ENCODE peak calls at places on chromosomes 11 and 22, in ten cellular contexts. Z, Y, J, N, B, M, R, U, E and I are unnamed samples.

GRCh38 chr11:69370984-69371709 is 77.2 kb downstream of the MYEOV start:
- DNase-seq in Z (no peak), Y (no peak), J (no peak), N (no peak), B (peak; percentile 51), M (no peak), R (no peak), U (no peak), E (no peak), I (no peak)

GRCh38 chr11:10597877-10598341 is 29.4 kb upstream of the LYVE1 start:
- DNase-seq in Z (no peak), Y (no peak), J (peak; percentile 41), N (no peak), B (no peak), M (no peak), R (no peak), U (no peak), E (no peak), I (no peak)

GRCh38 chr11:109960831-109961230 is 132.4 kb upstream of the ZC3H12C start:
- DNase-seq in Z (peak; percentile 35), Y (peak; percentile 16), J (peak; percentile 98), N (no peak), B (no peak), M (peak; percentile 22), R (peak; percentile 53), U (no peak), E (no peak), I (peak; percentile 9)

GRCh38 chr11:68774188-68774585 is 22.9 kb upstream of the TESMIN start:
- DNase-seq in Z (no peak), Y (no peak), J (no peak), N (no peak), B (no peak), M (no peak), R (no peak), U (no peak), E (no peak), I (no peak)

GRCh38 chr22:45009881-45010531 is at the start of gene PHF21B:
- DNase-seq in Z (no peak), Y (no peak), J (peak; percentile 40), N (peak; percentile 91), B (peak; percentile 57), M (peak; percentile 83), R (peak; percentile 9), U (peak; percentile 89), E (no peak), I (peak; percentile 11)

GRCh38 chr11:69630009-69630870 is 10.7 kb upstream of the CCND1 start:
- DNase-seq in Z (no peak), Y (no peak), J (no peak), N (peak; percentile 69), B (no peak), M (peak; percentile 55), R (no peak), U (no peak), E (peak; percentile 35), I (no peak)

GRCh38 chr11:15783619-15784018 is 572.7 kb downstream of the SOX6 start:
- DNase-seq in Z (no peak), Y (no peak), J (no peak), N (no peak), B (no peak), M (no peak), R (peak; percentile 55), U (no peak), E (no peak), I (no peak)

GRCh38 chr11:73237471-73238290 is 19.6 kb downstream of the P2RY2 start:
- DNase-seq in Z (no peak), Y (no peak), J (peak; percentile 24), N (no peak), B (no peak), M (no peak), R (no peak), U (no peak), E (no peak), I (no peak)

GRCh38 chr22:46577361-46578249 is 40.2 kb upstream of the CELSR1 start:
- DNase-seq in Z (no peak), Y (peak; percentile 41), J (no peak), N (peak; percentile 59), B (no peak), M (peak; percentile 33), R (no peak), U (no peak), E (no peak), I (no peak)

GRCh38 chr22:46579751-46580449 is 40.3 kb upstream of the GRAMD4 start:
- DNase-seq in Z (no peak), Y (no peak), J (no peak), N (no peak), B (no peak), M (peak; percentile 8), R (no peak), U (no peak), E (no peak), I (no peak)

GRCh38 chr22:46578251-46578823 is 40.9 kb upstream of the CELSR1 start:
- DNase-seq in Z (no peak), Y (no peak), J (no peak), N (no peak), B (no peak), M (peak; percentile 8), R (no peak), U (no peak), E (no peak), I (no peak)

GRCh38 chr22:46580940-46581579 is 39.1 kb upstream of the GRAMD4 start:
- DNase-seq in Z (no peak), Y (no peak), J (no peak), N (peak; percentile 61), B (no peak), M (peak; percentile 8), R (no peak), U (no peak), E (peak; percentile 39), I (no peak)

DNA sequence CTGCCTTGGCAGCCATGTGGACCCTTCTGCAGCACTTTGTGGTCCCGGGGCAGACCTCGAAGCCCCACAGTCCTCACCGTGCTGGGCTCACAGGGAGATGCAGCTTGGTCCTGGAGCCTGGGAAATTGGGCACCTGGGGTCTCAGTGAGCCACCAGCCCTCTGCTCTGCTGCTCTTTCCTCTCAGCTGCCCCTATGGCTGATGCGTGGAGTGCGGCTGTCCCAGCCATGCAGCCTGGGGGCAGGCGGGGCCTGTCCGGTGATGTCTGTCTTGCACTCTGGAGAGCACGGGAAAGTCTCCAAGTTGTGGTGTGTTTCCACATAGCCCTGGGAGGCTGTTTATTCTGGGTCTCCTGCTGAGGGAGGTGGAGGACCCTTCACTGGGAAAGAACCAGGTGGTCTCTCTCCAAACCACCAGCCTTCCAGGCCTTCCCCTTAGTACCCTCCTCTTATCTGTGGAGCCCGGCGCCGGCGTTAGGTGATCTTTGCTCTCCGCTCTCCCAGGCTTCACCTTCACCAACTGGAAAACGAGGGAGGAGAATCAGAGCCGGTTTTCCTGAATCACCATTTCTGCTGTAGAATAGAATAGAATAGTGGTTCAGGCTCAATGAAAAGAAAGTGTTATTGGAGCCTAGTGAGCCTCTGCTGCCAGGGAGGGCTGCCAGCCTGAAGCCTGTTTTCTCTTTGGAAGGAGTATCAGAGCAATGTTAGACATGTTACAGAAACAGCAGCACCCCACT is 41.2 kb upstream of the GRAMD4 start:
- DNase-seq in Z (no peak), Y (peak; percentile 60), J (peak; percentile 71), N (no peak), B (no peak), M (peak; percentile 56), R (no peak), U (peak; percentile 45), E (no peak), I (no peak)
- H3K27ac ChIP-seq in Z (peak overlapping the region; percentile 75), Y (peak overlapping the region; percentile 91), J (no peak overlapping the region), N (no peak overlapping the region), B (no peak overlapping the region), M (peak overlapping the region; percentile 71), R (no peak overlapping the region), U (peak overlapping the region; percentile 72), E (no peak overlapping the region), I (no peak overlapping the region)

GRCh38 chr22:35892192-35892591 is 136.4 kb downstream of the RBFOX2 start:
- DNase-seq in Z (no peak), Y (no peak), J (peak; percentile 70), N (no peak), B (no peak), M (no peak), R (peak; percentile 82), U (no peak), E (peak; percentile 31), I (no peak)
- H3K27ac ChIP-seq in Z (no peak overlapping the region), Y (peak overlapping the region; percentile 69), J (no peak overlapping the region), N (no peak overlapping the region), B (no peak overlapping the region), M (no peak overlapping the region), R (peak overlapping the region; percentile 45), U (no peak overlapping the region), E (no peak overlapping the region), I (no peak overlapping the region)

GRCh38 chr11:75161506-75161905 is 10.6 kb downstream of the SLCO2B1 start:
- DNase-seq in Z (no peak), Y (no peak), J (no peak), N (no peak), B (no peak), M (no peak), R (no peak), U (no peak), E (no peak), I (no peak)

GRCh38 chr11:75160880-75161279 is 10.0 kb downstream of the SLCO2B1 start:
- DNase-seq in Z (no peak), Y (no peak), J (no peak), N (no peak), B (no peak), M (no peak), R (no peak), U (no peak), E (no peak), I (no peak)

GRCh38 chr11:75158241-75158640 is 7.3 kb downstream of the SLCO2B1 start:
- DNase-seq in Z (no peak), Y (no peak), J (no peak), N (no peak), B (no peak), M (no peak), R (no peak), U (no peak), E (no peak), I (no peak)

GRCh38 chr11:75159081-75159953 is 8.4 kb downstream of the SLCO2B1 start:
- DNase-seq in Z (no peak), Y (peak; percentile 79), J (no peak), N (no peak), B (no peak), M (peak; percentile 82), R (no peak), U (no peak), E (no peak), I (no peak)

DNA sequence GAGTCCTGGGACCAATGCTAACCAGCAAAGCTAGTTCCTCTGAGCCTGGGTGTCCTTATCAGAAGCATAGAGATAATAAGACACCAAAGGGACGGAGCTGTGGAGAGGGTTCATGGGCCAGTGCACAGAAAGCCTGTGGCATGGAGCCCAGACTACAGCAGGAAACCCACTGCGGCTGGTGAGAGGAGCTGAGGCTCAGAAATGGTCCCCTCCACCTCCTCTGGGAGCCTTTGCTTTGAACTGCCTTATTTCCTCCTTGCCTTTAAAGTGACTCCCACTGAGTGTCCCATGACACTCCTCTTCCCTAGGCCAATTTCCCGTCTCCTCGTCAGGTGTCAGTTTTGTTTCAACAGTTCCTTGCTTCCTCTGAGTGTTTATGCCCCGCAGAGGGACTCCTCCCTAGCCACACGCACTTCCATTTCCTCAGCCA is 9.4 kb downstream of the SLCO2B1 start:
- DNase-seq in Z (no peak), Y (no peak), J (no peak), N (no peak), B (no peak), M (no peak), R (no peak), U (no peak), E (no peak), I (no peak)
- H3K27ac ChIP-seq in Z (peak overlapping the region; percentile 90), Y (peak overlapping the region; percentile 80), J (no peak overlapping the region), N (no peak overlapping the region), B (no peak overlapping the region), M (peak overlapping the region; percentile 98), R (no peak overlapping the region), U (no peak overlapping the region), E (no peak overlapping the region), I (peak overlapping the region; percentile 55)

GRCh38 chr11:45663486-45664375 is 1.7 kb downstream of the CHST1 start:
- DNase-seq in Z (no peak), Y (no peak), J (no peak), N (no peak), B (no peak), M (no peak), R (no peak), U (no peak), E (no peak), I (no peak)
- H3K27ac ChIP-seq in Z (no peak overlapping the region), Y (no peak overlapping the region), J (no peak overlapping the region), N (no peak overlapping the region), B (no peak overlapping the region), M (no peak overlapping the region), R (no peak overlapping the region), U (peak overlapping the region; percentile 62), E (no peak overlapping the region), I (peak overlapping the region; percentile 55)